ENCODE peak calls at places on chromosome 19, in four cellular contexts. J is uterus, X is neural progenitor cell, I is fibroblast of lung. L is an unnamed sample. For H3K4me1, the result is how much of the 10 kb centered on the place peaks cover.

GRCh38 chr19:8631425-8631819 is 989 bp downstream of the NFILZ start:
- DNase-seq in J (peak), X (peak), I (peak), L (peak)

GRCh38 chr19:8610041-8610927 is at the start of gene ADAMTS10:
- DNase-seq in J (peak), X (peak), I (peak), L (peak)

GRCh38 chr19:6766357-6767080 is 716 bp downstream of the SH2D3A start:
- DNase-seq in J (no peak), X (no peak), I (no peak), L (no peak)

GRCh38 chr19:5122121-5122400 is 153.1 kb downstream of the KDM4B start:
- DNase-seq in J (no peak), X (no peak), I (no peak), L (no peak)

GRCh38 chr19:39936020-39936419 is 1.6 kb upstream of the FCGBP start:
- DNase-seq in J (no peak), X (no peak), I (no peak), L (no peak)

GRCh38 chr19:8335343-8336071 is 7.6 kb downstream of the KANK3 start:
- DNase-seq in J (no peak), X (no peak), I (no peak), L (no peak)

GRCh38 chr19:4409123-4409933 is 6.9 kb downstream of the CHAF1A start:
- DNase-seq in J (no peak), X (no peak), I (no peak), L (no peak)

GRCh38 chr19:49186108-49186507 is 28.5 kb downstream of the TRPM4 start:
- DNase-seq in J (no peak), X (no peak), I (no peak), L (no peak)

GRCh38 chr19:35299523-35300339 is 7.8 kb downstream of the MAG start:
- DNase-seq in J (no peak), X (no peak), I (no peak), L (no peak)

GRCh38 chr19:18291019-18291524 is 9.7 kb upstream of the JUND start:
- DNase-seq in J (peak), X (no peak), I (no peak), L (no peak)
- H3K4me3 ChIP-seq in J (peak), X (peak), I (peak), L (peak)

DNA sequence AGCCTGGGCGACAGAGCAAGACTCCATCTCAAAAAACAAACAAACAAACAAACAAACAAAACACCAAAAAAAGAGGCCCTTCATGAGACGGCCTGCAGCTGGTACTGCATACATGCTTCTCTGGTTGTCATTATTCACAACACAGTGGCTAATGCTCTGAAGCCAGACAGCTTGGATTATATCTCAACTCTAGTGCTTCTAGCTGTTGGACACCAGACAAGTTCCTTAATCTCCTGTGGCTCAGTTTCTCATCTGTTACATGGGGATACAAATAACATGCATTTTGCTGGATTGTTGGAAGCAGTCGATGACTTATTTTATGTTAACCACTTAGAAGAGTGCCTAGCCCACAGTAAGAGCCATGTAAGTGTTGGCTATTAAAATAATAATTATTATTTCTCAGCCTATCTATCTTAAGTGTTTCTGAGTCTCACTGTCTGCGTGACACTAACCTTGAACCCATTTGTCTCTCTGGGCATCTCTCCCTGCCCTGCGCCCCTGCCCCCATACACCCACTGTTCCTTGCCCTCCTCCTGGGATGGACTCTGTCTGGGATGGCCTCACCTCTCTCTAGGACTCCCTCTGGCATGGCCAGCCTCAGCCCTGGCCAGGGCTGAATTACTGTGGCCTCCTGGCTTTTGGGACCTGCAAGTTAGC is 3.1 kb upstream of the JUNB start:
- DNase-seq in J (no peak), X (no peak), I (no peak), L (no peak)
- H3K4me1 ChIP-seq in J (under half), X (under half), I (under half), L (under half)

GRCh38 chr19:1123885-1124677 is 20.3 kb downstream of the GPX4 start:
- DNase-seq in J (no peak), X (no peak), I (no peak), L (no peak)
- TF ChIP-seq CTCF in J (no peak), X (no peak), I (no peak), L (no peak)

DNA sequence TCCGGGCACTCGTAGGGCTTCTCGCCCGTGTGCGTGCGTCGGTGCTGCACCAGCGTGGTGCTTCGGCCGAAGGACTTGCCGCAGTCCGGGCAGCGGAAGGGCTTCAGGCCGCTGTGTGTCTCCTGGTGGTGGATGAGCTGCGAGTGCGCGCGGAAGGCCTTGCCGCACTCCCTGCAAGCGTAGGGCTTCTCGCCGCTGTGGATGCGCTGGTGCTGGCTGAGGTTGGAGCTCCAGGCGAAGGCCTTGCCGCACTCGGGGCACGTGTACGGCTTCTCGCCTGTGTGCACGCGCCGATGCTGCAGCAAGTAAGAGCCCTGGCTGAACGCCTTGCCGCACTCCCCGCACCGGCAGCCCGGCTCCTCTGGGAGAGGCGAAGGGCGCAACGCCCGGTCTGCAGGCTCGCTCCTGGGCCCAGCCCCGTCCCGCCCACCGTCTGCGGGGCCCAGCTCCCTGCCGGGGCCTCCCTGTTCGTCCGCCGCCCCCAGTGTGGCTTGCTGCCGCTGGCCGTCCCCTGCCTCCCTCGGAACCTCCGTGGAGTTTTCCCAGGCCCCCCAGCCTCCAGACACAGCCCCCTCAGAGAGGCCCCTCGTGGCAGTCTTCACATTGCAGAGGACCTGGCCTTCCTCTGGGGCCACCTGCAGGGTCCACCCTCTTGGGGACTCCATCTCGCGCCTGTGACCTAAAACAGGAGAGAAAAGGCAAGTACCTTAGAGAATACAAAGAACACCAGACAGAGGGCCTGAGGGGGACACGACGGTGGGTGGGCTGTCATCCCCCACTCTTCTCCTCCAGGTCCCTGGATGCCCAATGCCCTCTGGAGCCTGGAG is 3.9 kb upstream of the A1BG start:
- DNase-seq in J (no peak), X (no peak), I (no peak), L (no peak)
- H3K4me3 ChIP-seq in J (peak), X (no peak), I (no peak), L (no peak)

GRCh38 chr19:15253513-15253912 is 21.3 kb upstream of the EPHX3 start:
- DNase-seq in J (peak), X (no peak), I (no peak), L (no peak)

GRCh38 chr19:15253076-15253475 is 20.8 kb upstream of the EPHX3 start:
- DNase-seq in J (no peak), X (no peak), I (no peak), L (no peak)

GRCh38 chr19:15252398-15253018 is 20.3 kb upstream of the EPHX3 start:
- DNase-seq in J (no peak), X (peak), I (peak), L (peak)

GRCh38 chr19:15255359-15255990 is 23.2 kb upstream of the EPHX3 start:
- DNase-seq in J (no peak), X (no peak), I (no peak), L (no peak)

GRCh38 chr19:15254547-15254946 is 22.3 kb upstream of the EPHX3 start:
- DNase-seq in J (no peak), X (no peak), I (no peak), L (no peak)
- H3K4me1 ChIP-seq in J (under half), X (under half), I (under half), L (under half)

GRCh38 chr19:33823341-33823740 is 26.7 kb downstream of the KCTD15 start:
- DNase-seq in J (no peak), X (no peak), I (no peak), L (no peak)
- TF ChIP-seq CTCF in J (no peak), X (no peak), I (no peak), L (no peak)

GRCh38 chr19:29292146-29292545 is 79.2 kb upstream of the UQCRFS1 start:
- DNase-seq in J (no peak), X (no peak), I (no peak), L (no peak)

GRCh38 chr19:29288276-29288675 is 75.3 kb upstream of the UQCRFS1 start:
- DNase-seq in J (no peak), X (no peak), I (no peak), L (no peak)

GRCh38 chr19:29290853-29291252 is 77.9 kb upstream of the UQCRFS1 start:
- DNase-seq in J (no peak), X (peak), I (no peak), L (no peak)

GRCh38 chr19:29287061-29287460 is 74.1 kb upstream of the UQCRFS1 start:
- DNase-seq in J (no peak), X (no peak), I (no peak), L (no peak)

DNA sequence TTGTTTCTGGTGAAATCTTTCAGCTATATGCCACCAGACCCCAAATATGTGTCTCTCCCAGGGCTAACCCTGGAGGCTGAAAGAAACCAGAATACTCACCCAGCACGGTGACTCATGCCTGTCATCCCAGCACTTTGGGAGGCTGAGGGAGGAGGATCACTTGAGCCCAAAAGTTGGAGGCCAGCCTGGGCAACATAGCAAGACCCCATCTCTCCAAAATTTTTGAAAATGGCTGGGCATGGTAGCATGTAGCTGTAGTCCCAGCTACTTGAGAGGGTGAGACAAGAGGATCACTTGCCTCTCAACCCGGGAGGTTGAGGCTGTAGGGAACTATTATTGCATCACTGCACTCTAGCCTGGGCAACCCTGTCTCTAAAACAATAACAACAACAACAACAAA is 76.1 kb upstream of the UQCRFS1 start:
- DNase-seq in J (no peak), X (no peak), I (no peak), L (no peak)
- H3K4me3 ChIP-seq in J (no peak), X (no peak), I (no peak), L (no peak)

DNA sequence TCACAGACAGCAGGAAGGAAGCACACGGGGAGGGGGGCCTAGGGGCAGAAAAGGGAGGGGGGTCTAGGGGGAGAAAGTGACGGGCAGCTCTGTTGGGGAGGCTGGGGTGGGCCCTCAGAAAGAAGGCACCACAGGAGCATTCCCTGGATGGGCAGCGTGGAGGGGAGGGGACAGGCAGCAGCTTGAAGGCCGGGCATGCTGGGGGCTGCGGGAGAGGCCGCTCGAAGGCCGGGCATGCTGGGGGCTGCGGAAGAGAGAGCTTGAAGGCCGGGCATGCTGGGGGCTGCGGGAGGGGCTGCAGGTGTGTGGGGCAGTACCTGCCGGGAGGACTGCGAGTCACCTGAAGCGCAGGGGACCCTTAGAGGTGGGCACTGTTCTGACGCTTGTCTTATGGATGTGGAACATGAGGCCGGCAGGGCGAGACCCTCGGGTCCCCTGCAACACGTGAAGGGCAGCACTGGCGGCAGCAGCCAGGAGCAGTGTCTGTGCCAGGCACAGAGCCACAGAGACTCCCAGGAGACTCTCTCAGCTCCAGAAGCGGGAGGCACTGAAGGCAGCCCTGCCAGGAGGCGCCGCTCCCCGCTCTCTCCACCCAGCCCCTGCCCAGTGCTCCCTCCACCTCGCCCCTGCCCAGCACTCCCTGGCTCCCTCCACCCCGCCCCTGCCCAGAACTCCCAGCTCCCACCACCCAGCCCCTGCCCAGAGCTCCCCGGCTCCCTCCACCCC is 13.3 kb downstream of the ZNF787 start:
- DNase-seq in J (no peak), X (no peak), I (no peak), L (no peak)
- H3K4me1 ChIP-seq in J (under half), X (under half), I (under half), L (under half)

DNA sequence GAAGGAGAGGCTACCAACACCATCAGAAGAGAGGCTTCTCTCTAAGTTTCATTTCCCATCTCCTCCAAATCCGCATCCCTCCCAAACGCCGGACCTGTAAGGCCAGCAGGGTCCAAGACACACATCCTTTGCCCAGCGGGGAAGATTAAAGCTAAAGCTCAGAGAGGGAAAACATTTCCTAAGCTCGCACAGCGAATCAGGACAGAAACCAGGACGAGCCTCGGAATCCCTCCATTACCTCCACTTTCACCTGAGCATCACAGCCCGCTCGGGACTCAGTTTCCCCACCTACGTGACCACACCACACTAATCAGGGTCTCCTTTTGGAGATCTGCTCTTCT is 711 bp upstream of the FOSB start:
- DNase-seq in J (no peak), X (peak), I (no peak), L (no peak)
- TF ChIP-seq CTCF in J (no peak), X (no peak), I (no peak), L (no peak)

L was measured in A673.